ENCODE peak calls at places on chromosome 14, in five cellular contexts. P, E, G, D and U are unnamed samples.
A peak's percentile ranks its signal among the peaks of the same experiment; 100 is the strongest.

GRCh38 chr14:77867476-77867875 is 67.6 kb downstream of the ADCK1 start:
- DNase-seq in P (no peak), E (no peak), G (no peak), D (no peak), U (no peak)

GRCh38 chr14:39447155-39447554 is 14.9 kb upstream of the FBXO33 start:
- DNase-seq in P (no peak), E (no peak), G (no peak), D (no peak), U (no peak)

GRCh38 chr14:25033358-25033757 is 16.6 kb downstream of the STXBP6 start:
- DNase-seq in P (no peak), E (no peak), G (no peak), D (no peak), U (no peak)

GRCh38 chr14:83294941-83295340 is 1761.3 kb upstream of the SEL1L start:
- DNase-seq in P (no peak), E (no peak), G (peak; percentile 19), D (no peak), U (no peak)

GRCh38 chr14:76918176-76918750 is 92.1 kb downstream of the LRRC74A start:
- DNase-seq in P (no peak), E (peak; percentile 69), G (no peak), D (no peak), U (peak; percentile 88)

GRCh38 chr14:104291123-104292000 is 153.0 kb downstream of the KIF26A start:
- DNase-seq in P (peak; percentile 58), E (no peak), G (no peak), D (no peak), U (no peak)

GRCh38 chr14:52463375-52463774 is 88.9 kb downstream of the TXNDC16 start:
- DNase-seq in P (no peak), E (no peak), G (no peak), D (no peak), U (no peak)

GRCh38 chr14:56325251-56325839 is 207.1 kb downstream of the PELI2 start:
- DNase-seq in P (no peak), E (no peak), G (no peak), D (no peak), U (no peak)

GRCh38 chr14:87615822-87616679 is 376.9 kb downstream of the GALC start:
- DNase-seq in P (peak; percentile 54), E (no peak), G (peak; percentile 45), D (no peak), U (no peak)

GRCh38 chr14:30840086-30840779 is 34.1 kb upstream of the COCH start:
- DNase-seq in P (no peak), E (no peak), G (no peak), D (no peak), U (no peak)

GRCh38 chr14:56120091-56120632 is 2.0 kb downstream of the PELI2 start:
- DNase-seq in P (no peak), E (no peak), G (no peak), D (no peak), U (no peak)

GRCh38 chr14:75981426-75981825 is 369 bp downstream of the TGFB3 start:
- DNase-seq in P (no peak), E (no peak), G (no peak), D (peak; percentile 68), U (no peak)

GRCh38 chr14:92143962-92144361 is 22.2 kb downstream of the CPSF2 start:
- DNase-seq in P (no peak), E (no peak), G (no peak), D (no peak), U (no peak)

DNA sequence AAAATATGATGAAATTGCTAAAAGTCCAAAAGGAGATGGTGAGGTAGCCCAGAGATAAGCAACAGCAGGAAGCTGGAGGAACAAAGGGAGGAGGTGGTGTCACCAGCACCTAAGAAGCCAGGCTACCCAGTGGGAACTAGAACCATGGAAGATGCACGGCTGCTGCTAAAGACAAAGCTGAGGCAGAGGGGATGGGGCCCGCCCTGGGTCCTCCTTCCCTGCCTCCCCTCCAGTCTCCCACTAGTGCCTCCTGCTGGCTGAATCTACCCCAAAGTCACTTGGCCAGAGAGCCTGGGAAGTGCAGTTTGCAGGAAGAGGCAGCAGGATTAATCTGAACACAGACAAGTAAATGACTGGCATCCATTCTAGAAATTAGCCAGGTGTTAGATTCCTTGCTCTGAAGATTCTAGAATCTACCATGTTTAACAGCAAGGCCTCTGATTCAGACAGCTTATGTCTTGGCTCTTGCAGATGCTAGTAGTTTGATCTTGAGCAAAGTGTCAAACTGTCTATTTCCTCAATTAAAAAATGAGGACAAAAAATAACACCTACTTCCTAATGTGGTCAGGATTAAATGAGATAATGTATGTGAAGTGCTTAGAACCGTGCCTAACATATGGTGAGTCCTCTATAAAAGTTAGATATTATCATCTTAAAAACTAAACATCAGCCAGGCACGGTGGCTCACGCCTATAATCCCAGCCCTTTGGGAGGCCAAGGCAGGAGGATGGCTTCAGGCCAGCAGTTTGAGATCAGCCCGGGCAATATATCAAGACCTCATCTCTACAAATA is 5.9 kb upstream of the LRP10 start:
- DNase-seq in P (no peak), E (no peak), G (no peak), D (no peak), U (no peak)
- TF ChIP-seq CTCF in P (peak; percentile 28), E (peak; percentile 26), G (peak; percentile 16), D (peak; percentile 56), U (peak; percentile 13)

DNA sequence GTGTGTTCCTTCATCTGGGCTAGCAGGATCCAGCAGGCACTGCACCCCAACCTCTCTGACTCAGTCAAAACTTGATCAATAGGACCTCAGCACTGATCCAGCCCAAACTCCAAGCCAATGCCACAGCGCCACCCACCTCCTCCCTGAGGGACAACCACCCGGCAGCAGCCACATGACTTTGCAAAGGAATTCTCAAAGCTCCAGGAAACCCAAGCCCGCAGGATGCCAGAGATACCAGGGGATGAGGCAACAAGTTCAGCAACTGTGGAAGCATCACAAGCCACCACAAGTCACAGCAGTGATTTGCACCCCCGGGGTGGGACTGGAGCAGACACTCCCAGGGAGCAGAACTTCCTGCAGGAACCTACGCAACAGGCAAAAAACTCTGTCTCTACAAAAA is 37.3 kb downstream of the ACTN1 start:
- DNase-seq in P (no peak), E (peak; percentile 91), G (peak; percentile 96), D (no peak), U (peak; percentile 57)
- TF ChIP-seq CTCF in P (peak; percentile 21), E (peak; percentile 80), G (peak; percentile 85), D (no peak), U (peak; percentile 48)

GRCh38 chr14:100901391-100902183 is 1.9 kb downstream of the RTL1 start:
- DNase-seq in P (no peak), E (no peak), G (no peak), D (no peak), U (no peak)

GRCh38 chr14:100898935-100899840 is 4.3 kb downstream of the RTL1 start:
- DNase-seq in P (no peak), E (no peak), G (no peak), D (no peak), U (no peak)

GRCh38 chr14:100899841-100900771 is 3.4 kb downstream of the RTL1 start:
- DNase-seq in P (no peak), E (no peak), G (no peak), D (no peak), U (no peak)

GRCh38 chr14:100902295-100902694 is 1.2 kb downstream of the RTL1 start:
- DNase-seq in P (no peak), E (no peak), G (no peak), D (no peak), U (no peak)

DNA sequence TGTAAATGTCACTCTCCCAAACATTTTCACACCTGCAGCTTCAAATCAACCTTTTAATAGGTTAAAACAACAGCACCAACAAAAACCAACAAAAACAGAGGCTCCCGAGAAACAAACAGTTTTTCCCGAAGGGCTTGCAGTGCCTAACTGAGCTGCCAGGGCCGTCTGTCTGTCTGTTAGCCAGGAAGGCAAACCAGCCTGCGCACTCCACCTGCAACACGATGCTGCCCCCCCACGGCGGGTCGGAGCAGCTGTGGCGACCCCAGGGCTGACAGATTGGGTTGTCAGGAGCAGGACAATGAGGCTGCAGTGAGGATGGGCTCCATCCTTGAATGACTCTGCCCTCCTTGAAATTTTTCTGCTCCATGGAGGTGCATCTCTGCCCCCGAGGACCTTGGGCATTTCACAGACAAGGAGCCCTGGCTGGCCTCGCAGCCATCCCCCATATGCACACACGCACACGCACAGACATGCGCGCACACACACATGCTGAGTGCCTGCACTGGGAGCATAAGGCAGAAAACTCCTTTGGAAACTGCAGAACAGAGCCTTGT is 2.6 kb downstream of the RTL1 start:
- DNase-seq in P (peak; percentile 52), E (no peak), G (no peak), D (no peak), U (no peak)
- TF ChIP-seq CTCF in P (peak; percentile 43), E (peak; percentile 32), G (peak; percentile 44), D (peak; percentile 21), U (peak; percentile 24)

GRCh38 chr14:23172572-23172971 is 10.9 kb downstream of the SLC7A8 start:
- DNase-seq in P (no peak), E (no peak), G (no peak), D (no peak), U (no peak)
- TF ChIP-seq CTCF in P (no peak), E (no peak), G (no peak), D (no peak), U (no peak)

GRCh38 chr14:96221841-96222240 is 17.2 kb downstream of the BDKRB2 start:
- DNase-seq in P (no peak), E (no peak), G (no peak), D (no peak), U (no peak)

GRCh38 chr14:96224480-96225096 is 19.9 kb downstream of the BDKRB2 start:
- DNase-seq in P (no peak), E (no peak), G (peak; percentile 77), D (no peak), U (no peak)

GRCh38 chr14:96229315-96229714 is 24.7 kb downstream of the BDKRB2 start:
- DNase-seq in P (no peak), E (no peak), G (no peak), D (no peak), U (no peak)

GRCh38 chr14:96227428-96227827 is 22.8 kb downstream of the BDKRB2 start:
- DNase-seq in P (no peak), E (no peak), G (no peak), D (no peak), U (no peak)

GRCh38 chr14:96225745-96226151 is 21.1 kb downstream of the BDKRB2 start:
- DNase-seq in P (peak; percentile 39), E (peak; percentile 21), G (peak; percentile 73), D (no peak), U (peak; percentile 40)
- TF ChIP-seq CTCF in P (peak; percentile 39), E (peak; percentile 68), G (peak; percentile 49), D (no peak), U (peak; percentile 53)

GRCh38 chr14:33510991-33511390 is 439.9 kb downstream of the EGLN3 start:
- DNase-seq in P (no peak), E (no peak), G (no peak), D (no peak), U (no peak)
- TF ChIP-seq CTCF in P (no peak), E (no peak), G (no peak), D (no peak), U (no peak)

DNA sequence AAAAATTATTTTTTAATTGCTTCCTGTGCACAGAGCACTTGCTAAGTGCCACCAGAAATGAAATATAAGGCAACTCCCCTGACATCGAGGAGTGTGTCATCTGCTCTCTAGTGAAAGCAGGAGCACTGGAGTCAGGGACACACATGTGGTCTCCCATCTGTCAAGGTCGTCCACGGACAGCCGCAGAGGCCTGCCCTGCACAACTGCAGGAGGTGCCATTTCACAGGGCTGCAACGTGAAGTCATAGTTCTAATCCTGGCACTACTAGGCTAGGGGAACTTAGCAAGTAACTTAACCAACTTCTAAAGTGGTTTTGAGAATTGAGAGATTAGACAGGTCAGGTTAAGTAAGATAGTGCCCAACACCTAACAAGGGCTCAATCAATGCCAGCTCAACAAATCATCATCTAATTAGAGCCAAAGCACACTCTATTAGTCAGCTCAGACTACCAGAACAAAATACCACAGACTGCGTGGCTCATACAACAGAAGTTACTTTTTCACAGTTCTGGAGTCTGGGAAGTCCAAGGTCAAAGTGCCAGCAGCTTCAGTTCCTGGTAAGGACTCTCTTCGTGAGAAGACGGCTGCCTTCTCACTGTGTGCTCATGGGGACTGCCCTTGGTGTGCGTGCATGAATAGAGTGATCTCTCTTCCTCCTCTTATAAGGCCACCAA is 30.7 kb downstream of the FOXN3 start:
- DNase-seq in P (no peak), E (no peak), G (no peak), D (peak; percentile 57), U (no peak)
- TF ChIP-seq CTCF in P (no peak), E (no peak), G (no peak), D (no peak), U (no peak)